ENCODE peak calls at places on chromosome 3, in nine cellular contexts. T is astrocyte of the cerebellum, M is GM12865, X is spleen, H is foreskin fibroblast, F is OCI-LY7, Q is A673, O is lower lobe of right lung, Y is AG09309. W is an unnamed sample.

GRCh38 chr3:55065331-55065730 is 137.5 kb upstream of the LRTM1 start:
- DNase-seq in X (no peak), H (no peak), M (no peak), Q (no peak), Y (no peak), F (no peak), T (no peak), O (no peak), W (no peak)

GRCh38 chr3:138078901-138079344 is 36.5 kb downstream of the DZIP1L start:
- DNase-seq in F (no peak), O (no peak), Q (peak), X (no peak), M (no peak), Y (peak), H (peak), T (peak), W (peak)

GRCh38 chr3:53845103-53845880 is 927 bp downstream of the CHDH start:
- DNase-seq in M (peak), Y (no peak), O (peak), T (peak), Q (peak), X (no peak), F (peak), H (peak), W (peak)

GRCh38 chr3:161412117-161412516 is 40.8 kb upstream of the SPTSSB start:
- DNase-seq in O (no peak), X (no peak), Q (no peak), M (no peak), H (no peak), T (no peak), Y (no peak), F (no peak), W (peak)

GRCh38 chr3:34387831-34388564 is 589.6 kb downstream of the PDCD6IP start:
- DNase-seq in M (no peak), X (no peak), Y (no peak), O (no peak), F (no peak), H (no peak), T (no peak), Q (no peak), W (no peak)

GRCh38 chr3:112623717-112624116 is 17.2 kb downstream of the CCDC80 start:
- DNase-seq in Q (no peak), Y (no peak), T (no peak), M (no peak), H (no peak), F (no peak), O (no peak), X (no peak), W (no peak)

GRCh38 chr3:148759425-148759824 is 61.7 kb downstream of the AGTR1 start:
- DNase-seq in Y (no peak), Q (no peak), T (no peak), M (no peak), O (no peak), X (no peak), H (no peak), F (no peak), W (no peak)

GRCh38 chr3:127064391-127065137 is 81.6 kb downstream of the PLXNA1 start:
- DNase-seq in Q (peak), X (peak), Y (peak), T (no peak), M (no peak), H (peak), F (no peak), O (peak), W (peak)

GRCh38 chr3:162134571-162134970 is 638.0 kb downstream of the OTOL1 start:
- DNase-seq in T (no peak), M (peak), H (peak), O (no peak), Q (no peak), X (no peak), Y (no peak), F (no peak), W (no peak)

GRCh38 chr3:191356586-191357439 is 26.5 kb upstream of the UTS2B start:
- DNase-seq in H (peak), Y (no peak), T (peak), M (no peak), Q (peak), X (no peak), O (no peak), F (no peak), W (peak)
- TF ChIP-seq CTCF in H (no peak), Y (no peak), T (no peak), M (no peak), Q (no peak), X (no peak), O (no peak), F (no peak), W (no peak)

GRCh38 chr3:125143538-125143937 is 69.0 kb downstream of the SLC12A8 start:
- DNase-seq in T (no peak), M (no peak), H (no peak), X (no peak), O (no peak), Q (no peak), Y (no peak), F (no peak), W (no peak)

GRCh38 chr3:125140817-125141595 is 71.5 kb downstream of the SLC12A8 start:
- DNase-seq in Y (no peak), Q (no peak), F (no peak), X (no peak), O (no peak), H (peak), M (peak), T (no peak), W (peak)

GRCh38 chr3:125141596-125142417 is 70.7 kb downstream of the SLC12A8 start:
- DNase-seq in H (peak), Y (no peak), X (peak), O (peak), T (no peak), F (no peak), Q (peak), M (peak), W (peak)

GRCh38 chr3:125143982-125144652 is 68.4 kb downstream of the SLC12A8 start:
- DNase-seq in O (no peak), Q (peak), F (no peak), H (peak), X (no peak), T (no peak), M (no peak), Y (no peak), W (peak)

GRCh38 chr3:125142418-125142778 is 70.2 kb downstream of the SLC12A8 start:
- DNase-seq in H (no peak), F (no peak), T (no peak), M (peak), Q (no peak), X (no peak), O (no peak), Y (no peak), W (no peak)
- H3K4me3 ChIP-seq in H (no peak), F (no peak), T (no peak), M (peak), Q (no peak), X (peak), O (no peak), Y (no peak), W (no peak)

DNA sequence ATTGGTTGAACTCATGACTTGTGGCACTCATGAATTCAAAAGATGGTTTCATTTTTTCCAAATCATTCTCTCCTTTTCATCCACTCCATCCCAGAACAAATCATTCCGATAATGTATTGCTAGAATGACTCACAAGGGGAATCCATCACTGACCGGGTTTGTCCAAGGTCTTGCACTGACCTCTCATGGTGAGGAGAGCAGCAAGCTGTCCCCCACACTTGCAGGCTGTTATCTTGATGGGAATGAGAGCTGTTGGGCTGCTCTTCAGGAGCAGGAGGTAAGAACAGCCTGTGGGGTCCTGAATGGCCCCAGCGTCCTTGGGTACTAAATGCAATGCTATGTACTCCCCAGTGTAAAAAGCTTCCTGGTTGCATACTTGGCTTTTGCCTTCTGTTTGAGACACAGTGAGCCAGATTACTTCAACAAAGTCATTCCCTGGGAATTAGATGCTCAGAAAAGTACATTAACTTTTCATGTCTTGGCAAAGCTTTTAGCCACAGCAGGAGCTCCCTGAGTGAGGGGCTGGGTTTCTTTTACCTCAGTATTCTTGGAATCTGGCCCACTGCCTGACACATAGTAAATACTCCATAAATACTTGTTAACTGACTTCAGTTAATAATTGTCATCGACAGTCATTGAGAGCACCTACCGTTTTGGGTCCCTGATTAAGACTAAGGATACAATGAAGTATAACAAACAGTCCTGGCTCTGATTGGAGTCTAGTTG is 24.1 kb downstream of the CCNL1 start:
- DNase-seq in M (no peak), F (no peak), X (no peak), H (peak), T (peak), Q (peak), Y (no peak), O (no peak), W (peak)
- TF ChIP-seq CTCF in M (no peak), F (no peak), X (no peak), H (peak), T (peak), Q (no peak), Y (peak), O (no peak), W (peak)

GRCh38 chr3:135784557-135784956 is 181.0 kb upstream of the PPP2R3A start:
- DNase-seq in H (no peak), O (no peak), F (peak), M (peak), Y (no peak), Q (no peak), X (no peak), T (no peak), W (no peak)

GRCh38 chr3:135781026-135781815 is 184.3 kb upstream of the PPP2R3A start:
- DNase-seq in M (no peak), Q (no peak), T (no peak), X (no peak), O (no peak), Y (no peak), F (no peak), H (no peak), W (no peak)

GRCh38 chr3:135779024-135779423 is 186.5 kb upstream of the PPP2R3A start:
- DNase-seq in O (no peak), Y (no peak), Q (no peak), H (no peak), M (no peak), F (no peak), X (no peak), T (no peak), W (no peak)

GRCh38 chr3:135779590-135780235 is 185.8 kb upstream of the PPP2R3A start:
- DNase-seq in H (no peak), F (no peak), O (no peak), M (no peak), Y (no peak), X (no peak), Q (no peak), T (no peak), W (no peak)
- H3K4me3 ChIP-seq in H (no peak), F (no peak), O (no peak), M (no peak), Y (no peak), X (no peak), Q (no peak), T (no peak), W (no peak)

DNA sequence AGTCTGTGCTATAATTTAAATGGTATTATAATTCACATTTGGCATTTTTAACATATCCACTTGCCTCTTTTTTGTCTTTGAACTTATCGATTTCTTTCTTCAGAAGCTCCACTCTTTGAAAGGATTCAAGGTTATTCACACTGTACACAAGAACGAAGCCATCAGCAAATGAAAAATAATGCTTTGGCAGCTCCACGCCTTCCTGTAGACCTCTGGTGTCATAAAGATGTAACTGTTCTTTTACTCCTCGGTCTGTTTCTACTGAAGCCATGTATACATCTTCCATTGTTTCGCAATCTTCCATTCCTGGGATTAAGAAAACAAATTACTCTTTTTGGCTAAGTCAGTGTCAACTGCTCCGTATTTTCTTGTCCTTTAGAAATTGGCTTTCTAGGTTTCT is 16.0 kb downstream of the NKIRAS1 start:
- DNase-seq in M (no peak), F (no peak), T (no peak), H (peak), O (no peak), Q (peak), X (no peak), Y (no peak), W (peak)
- TF ChIP-seq CTCF in M (no peak), F (no peak), T (no peak), H (no peak), O (no peak), Q (peak), X (no peak), Y (no peak), W (peak)

GRCh38 chr3:8648873-8649741 is 4.5 kb upstream of the SSUH2 start:
- DNase-seq in O (no peak), M (no peak), H (no peak), T (no peak), F (no peak), Y (no peak), Q (no peak), X (peak), W (no peak)
- H3K4me3 ChIP-seq in O (no peak), M (no peak), H (no peak), T (no peak), F (no peak), Y (no peak), Q (no peak), X (no peak), W (no peak)

DNA sequence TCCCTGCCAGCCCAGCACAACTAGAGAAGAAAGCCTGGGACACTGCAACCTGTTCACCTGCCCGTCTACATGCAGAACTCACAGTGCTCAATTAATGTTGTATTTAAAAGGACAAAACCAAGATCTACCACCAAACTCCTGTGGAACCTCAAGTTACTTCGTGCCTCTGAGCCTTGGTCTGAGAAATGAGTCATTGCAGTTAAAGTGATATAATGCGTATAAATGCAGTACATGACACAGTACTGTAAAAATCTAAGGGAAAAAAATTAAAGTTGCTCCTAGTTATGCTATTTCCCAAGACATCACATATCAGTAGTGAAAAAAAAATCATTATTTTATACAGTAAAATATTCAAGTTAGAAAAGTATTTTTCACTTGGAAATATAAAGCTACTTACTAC is 138.9 kb downstream of the ZIC4 start:
- DNase-seq in M (no peak), Y (no peak), Q (no peak), T (no peak), F (no peak), H (peak), O (no peak), X (no peak), W (no peak)
- TF ChIP-seq CTCF in M (no peak), Y (no peak), Q (no peak), T (no peak), F (no peak), H (no peak), O (no peak), X (no peak), W (no peak)